ENCODE peak calls at places on chromosomes 16 and 17, in six cellular contexts. Q is activated CD4-positive, alpha-beta T cell treated with anti-CD3 and anti-CD28 coated beads for 36 hours; L is H7; A is stromal cell of bone marrow; B is brain microvascular endothelial cell; G is adipocyte. Y is an unnamed sample.

GRCh38 chr17:36198831-36199465 is 2.4 kb upstream of the CCL3L1 start:
- DNase-seq in Q (peak), L (no peak), A (no peak), B (no peak), G (no peak), Y (no peak)

GRCh38 chr17:64054304-64054703 is 33.9 kb upstream of the ICAM2 start:
- DNase-seq in Q (no peak), L (no peak), A (no peak), B (no peak), G (no peak), Y (no peak)

GRCh38 chr17:34341916-34342315 is 14.4 kb upstream of the CCL13 start:
- DNase-seq in Q (no peak), L (no peak), A (no peak), B (no peak), G (no peak), Y (no peak)

GRCh38 chr16:50282955-50283631 is 16.7 kb downstream of the ADCY7 start:
- DNase-seq in Q (no peak), L (no peak), A (no peak), B (no peak), G (no peak), Y (no peak)

GRCh38 chr17:16924701-16925440 is 47.0 kb downstream of the TNFRSF13B start:
- DNase-seq in Q (peak), L (no peak), A (no peak), B (no peak), G (no peak), Y (no peak)

GRCh38 chr16:26772503-26772902 is 294.2 kb upstream of the C16orf82 start:
- DNase-seq in Q (no peak), L (no peak), A (no peak), B (no peak), G (no peak), Y (no peak)

GRCh38 chr16:51538707-51539604 is 387.9 kb upstream of the SALL1 start:
- DNase-seq in Q (no peak), L (no peak), A (peak), B (peak), G (peak), Y (peak)

GRCh38 chr17:22171631-22172030 is 479.3 kb downstream of the KCNJ18 start:
- DNase-seq in Q (no peak), L (no peak), A (no peak), B (no peak), G (no peak), Y (no peak)

GRCh38 chr17:65558683-65559311 is 2.7 kb downstream of the AXIN2 start:
- DNase-seq in Q (peak), L (peak), A (no peak), B (no peak), G (peak), Y (no peak)

GRCh38 chr16:27445502-27446175 is 43.7 kb downstream of the IL21R start:
- DNase-seq in Q (no peak), L (no peak), A (no peak), B (no peak), G (no peak), Y (no peak)

GRCh38 chr17:17537311-17538099 is 41.3 kb upstream of the RASD1 start:
- DNase-seq in Q (no peak), L (no peak), A (no peak), B (no peak), G (no peak), Y (no peak)

GRCh38 chr16:57958544-57958943 is 12.4 kb downstream of the CNGB1 start:
- DNase-seq in Q (no peak), L (peak), A (no peak), B (no peak), G (no peak), Y (no peak)

GRCh38 chr16:49409121-49409520 is 35.5 kb downstream of the C16orf78 start:
- DNase-seq in Q (no peak), L (no peak), A (no peak), B (no peak), G (no peak), Y (no peak)

GRCh38 chr16:54059319-54059718 is 227.3 kb downstream of the IRX3 start:
- DNase-seq in Q (no peak), L (no peak), A (no peak), B (no peak), G (no peak), Y (no peak)

GRCh38 chr17:10041916-10042588 is 137.0 kb upstream of the RCVRN start:
- DNase-seq in Q (no peak), L (no peak), A (no peak), B (no peak), G (no peak), Y (no peak)

GRCh38 chr17:76270770-76271668 is 5.9 kb downstream of the UBALD2 start:
- DNase-seq in Q (peak), L (peak), A (no peak), B (no peak), G (no peak), Y (no peak)

GRCh38 chr17:70636517-70637133 is 467.3 kb downstream of the KCNJ2 start:
- DNase-seq in Q (peak), L (peak), A (peak), B (peak), G (peak), Y (no peak)

GRCh38 chr16:24635900-24636610 is 93.4 kb upstream of the TNRC6A start:
- DNase-seq in Q (no peak), L (no peak), A (peak), B (peak), G (peak), Y (peak)